ENCODE peak calls at places on chromosome 6, in eight cellular contexts. A, B, X, G, H, M, C and F are unnamed samples. For H3K9me3, the result is how much of the 10 kb centered on the place peaks cover.

GRCh38 chr6:36718560-36718959 is 20.9 kb downstream of the RAB44 start:
- DNase-seq in A (no peak), B (no peak), X (no peak), G (no peak), H (no peak), M (no peak), C (no peak), F (no peak)

GRCh38 chr6:144712541-144712940 is 427.4 kb downstream of the UTRN start:
- DNase-seq in A (no peak), B (no peak), X (no peak), G (no peak), H (no peak), M (no peak), C (peak), F (no peak)

GRCh38 chr6:21754891-21755290 is 161.3 kb downstream of the SOX4 start:
- DNase-seq in A (peak), B (no peak), X (no peak), G (no peak), H (no peak), M (no peak), C (peak), F (no peak)

GRCh38 chr6:137589067-137589848 is 95.1 kb upstream of the OLIG3 start:
- DNase-seq in A (peak), B (no peak), X (no peak), G (peak), H (peak), M (no peak), C (peak), F (peak)

GRCh38 chr6:166058064-166058739 is 109.4 kb downstream of the TBXT start:
- DNase-seq in A (no peak), B (no peak), X (no peak), G (no peak), H (no peak), M (peak), C (peak), F (no peak)

GRCh38 chr6:56552212-56553130 is 90.2 kb downstream of the DST start:
- DNase-seq in A (no peak), B (no peak), X (no peak), G (no peak), H (no peak), M (no peak), C (peak), F (no peak)

GRCh38 chr6:1285589-1286340 is 26.1 kb upstream of the FOXQ1 start:
- DNase-seq in A (no peak), B (no peak), X (no peak), G (no peak), H (no peak), M (no peak), C (peak), F (no peak)

GRCh38 chr6:168127384-168127868 is 48.4 kb upstream of the FRMD1 start:
- DNase-seq in A (no peak), B (no peak), X (no peak), G (peak), H (no peak), M (no peak), C (no peak), F (peak)

GRCh38 chr6:29730575-29731126 is 7.4 kb downstream of the HLA-F start:
- DNase-seq in A (no peak), B (no peak), X (no peak), G (no peak), H (no peak), M (no peak), C (no peak), F (no peak)

GRCh38 chr6:21769973-21770372 is 176.4 kb downstream of the SOX4 start:
- DNase-seq in A (no peak), B (no peak), X (no peak), G (no peak), H (no peak), M (no peak), C (peak), F (no peak)

GRCh38 chr6:97110626-97111025 is 172.4 kb downstream of the MMS22L start:
- DNase-seq in A (no peak), B (no peak), X (no peak), G (no peak), H (no peak), M (no peak), C (peak), F (no peak)

GRCh38 chr6:118216751-118217150 is 309.7 kb downstream of the SLC35F1 start:
- DNase-seq in A (peak), B (no peak), X (no peak), G (no peak), H (no peak), M (no peak), C (no peak), F (no peak)

GRCh38 chr6:156969233-156969632 is 192.1 kb downstream of the ARID1B start:
- DNase-seq in A (no peak), B (no peak), X (no peak), G (no peak), H (no peak), M (no peak), C (no peak), F (no peak)

GRCh38 chr6:134853111-134854055 is 96.5 kb downstream of the ALDH8A1 start:
- DNase-seq in A (peak), B (no peak), X (no peak), G (peak), H (no peak), M (no peak), C (peak), F (no peak)
- TF ChIP-seq CTCF in A (no peak), B (no peak), X (peak), G (no peak), H (no peak), M (no peak), C (no peak), F (no peak)

GRCh38 chr6:163793584-163793983 is 379.1 kb downstream of the QKI start:
- DNase-seq in A (peak), B (no peak), X (no peak), G (no peak), H (no peak), M (no peak), C (peak), F (no peak)
- H3K27ac ChIP-seq in A (no peak), B (no peak), X (no peak), G (no peak), H (no peak), M (no peak), C (no peak), F (no peak)

GRCh38 chr6:26484161-26484560 is 15.9 kb upstream of the BTN1A1 start:
- DNase-seq in A (no peak), B (no peak), X (no peak), G (no peak), H (no peak), M (no peak), C (no peak), F (no peak)
- H3K9me3 ChIP-seq in A (under half), B (under half), X (under half), G (under half), H (under half), M (under half), C (under half), F (under half)

GRCh38 chr6:143504369-143504768 is 7.2 kb downstream of the FUCA2 start:
- DNase-seq in A (no peak), B (no peak), X (no peak), G (no peak), H (no peak), M (no peak), C (no peak), F (no peak)

GRCh38 chr6:143498428-143498827 is 13.1 kb downstream of the FUCA2 start:
- DNase-seq in A (no peak), B (no peak), X (no peak), G (no peak), H (no peak), M (no peak), C (no peak), F (no peak)

GRCh38 chr6:143505111-143505510 is 6.4 kb downstream of the FUCA2 start:
- DNase-seq in A (no peak), B (no peak), X (no peak), G (no peak), H (no peak), M (no peak), C (no peak), F (no peak)

GRCh38 chr6:143505537-143505936 is 6.0 kb downstream of the FUCA2 start:
- DNase-seq in A (no peak), B (no peak), X (no peak), G (no peak), H (no peak), M (no peak), C (no peak), F (no peak)

GRCh38 chr6:143501851-143502250 is 9.7 kb downstream of the FUCA2 start:
- DNase-seq in A (no peak), B (no peak), X (no peak), G (no peak), H (no peak), M (no peak), C (no peak), F (no peak)
- TF ChIP-seq CTCF in A (no peak), B (no peak), X (no peak), G (no peak), H (no peak), M (no peak), C (peak), F (peak)

DNA sequence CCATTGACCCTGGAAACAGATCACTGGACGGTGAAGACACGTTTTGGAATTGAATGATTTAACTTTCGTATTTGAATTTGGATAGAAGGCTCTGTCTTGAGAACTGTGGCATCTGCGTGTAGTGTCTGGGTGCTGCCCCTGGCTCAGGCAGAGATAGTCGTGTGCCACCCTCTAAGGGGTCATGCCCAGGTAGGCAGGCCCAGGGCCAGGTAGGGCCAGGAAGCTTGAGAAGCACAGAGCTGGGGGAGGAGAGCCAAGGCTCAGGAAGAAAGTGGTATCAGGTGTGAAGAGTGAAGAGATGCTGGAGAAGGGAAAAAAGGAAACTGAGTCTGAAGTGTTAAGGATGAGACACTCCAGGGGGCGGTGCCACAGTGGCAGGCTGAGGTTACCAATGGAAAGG is 75.5 kb downstream of the IYD start:
- DNase-seq in A (no peak), B (no peak), X (no peak), G (no peak), H (no peak), M (no peak), C (no peak), F (no peak)
- H3K27ac ChIP-seq in A (no peak), B (no peak), X (no peak), G (no peak), H (no peak), M (no peak), C (no peak), F (no peak)

DNA sequence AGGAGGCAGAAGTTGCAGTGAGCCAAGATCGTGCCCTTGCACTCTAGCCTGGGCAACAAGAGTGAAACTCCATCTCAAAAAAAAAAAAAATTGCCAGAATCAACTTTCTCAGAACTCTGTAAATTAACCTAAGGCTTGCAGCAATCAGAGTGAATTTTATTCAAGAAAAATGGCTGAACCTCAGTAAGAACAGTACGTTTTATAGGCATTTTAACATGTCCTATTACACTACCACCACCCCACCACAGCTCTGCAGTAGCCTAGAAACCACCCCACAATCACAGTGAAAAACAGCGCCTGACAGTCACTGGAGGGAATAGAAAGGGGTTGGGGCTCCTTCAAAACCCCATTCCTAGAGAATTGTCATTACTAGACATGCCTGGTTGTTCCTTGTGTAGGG is 16.4 kb upstream of the BTN1A1 start:
- DNase-seq in A (no peak), B (no peak), X (no peak), G (no peak), H (no peak), M (no peak), C (no peak), F (no peak)
- H3K9me3 ChIP-seq in A (under half), B (under half), X (under half), G (under half), H (under half), M (under half), C (under half), F (under half)

GRCh38 chr6:135540207-135540877 is 42.8 kb upstream of the AHI1 start:
- DNase-seq in A (no peak), B (no peak), X (no peak), G (no peak), H (no peak), M (peak), C (peak), F (no peak)
- TF ChIP-seq CTCF in A (no peak), B (no peak), X (no peak), G (no peak), H (no peak), M (no peak), C (peak), F (peak)

GRCh38 chr6:108927927-108928326 is 79.7 kb downstream of the ARMC2 start:
- DNase-seq in A (no peak), B (no peak), X (no peak), G (no peak), H (no peak), M (no peak), C (no peak), F (no peak)

GRCh38 chr6:108920751-108921150 is 72.5 kb downstream of the ARMC2 start:
- DNase-seq in A (no peak), B (no peak), X (no peak), G (no peak), H (no peak), M (no peak), C (no peak), F (peak)

GRCh38 chr6:108921547-108922331 is 73.5 kb downstream of the ARMC2 start:
- DNase-seq in A (no peak), B (no peak), X (no peak), G (no peak), H (no peak), M (no peak), C (peak), F (no peak)

GRCh38 chr6:108922499-108922898 is 74.3 kb downstream of the ARMC2 start:
- DNase-seq in A (no peak), B (no peak), X (no peak), G (no peak), H (no peak), M (no peak), C (no peak), F (no peak)
- H3K27ac ChIP-seq in A (no peak), B (peak), X (no peak), G (no peak), H (no peak), M (no peak), C (no peak), F (no peak)

DNA sequence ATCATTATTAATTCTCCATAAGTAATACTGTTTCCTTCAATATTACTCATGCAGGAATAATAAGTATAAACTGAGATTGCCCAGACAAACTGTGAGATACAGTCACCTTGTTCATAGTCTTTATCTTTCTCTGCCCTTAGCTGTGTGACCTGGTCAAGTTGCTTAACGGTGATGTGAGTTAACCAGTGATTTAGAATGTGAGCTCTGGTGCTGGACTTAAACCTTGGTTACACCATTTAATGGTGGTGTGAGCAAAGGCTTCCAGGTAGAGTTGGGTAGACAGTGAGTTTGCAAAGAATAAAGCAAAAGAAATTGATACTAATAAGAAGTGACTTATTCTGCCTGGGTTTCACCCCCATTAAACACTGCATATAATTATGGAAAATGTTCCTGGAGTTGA is 86.2 kb upstream of the DEFB112 start:
- DNase-seq in A (no peak), B (no peak), X (no peak), G (no peak), H (no peak), M (no peak), C (no peak), F (no peak)
- H3K9me3 ChIP-seq in A (under half), B (under half), X (under half), G (under half), H (under half), M (under half), C (under half), F (under half)